ENCODE peak calls at places on chromosome 15, in five cellular contexts. F is choroid plexus epithelial cell, P is upper lobe of right lung, E is kidney, Z is esophagus squamous epithelium. U is an unnamed sample.

GRCh38 chr15:68795298-68795848 is 25.3 kb downstream of the ANP32A start:
- DNase-seq in F (peak), P (peak), E (peak), Z (peak), U (peak)

GRCh38 chr15:25175789-25176615 is 221.2 kb downstream of the SNRPN start:
- DNase-seq in P (peak), F (no peak), E (peak), Z (no peak), U (no peak)

GRCh38 chr15:35194296-35194695 is 109.2 kb upstream of the NANOGP8 start:
- DNase-seq in E (no peak), P (no peak), Z (no peak), F (peak), U (no peak)

GRCh38 chr15:38560456-38560926 is 4.1 kb downstream of the RASGRP1 start:
- DNase-seq in Z (no peak), E (no peak), F (no peak), P (no peak), U (no peak)

GRCh38 chr15:25246641-25247417 is 192.0 kb downstream of the UBE3A start:
- DNase-seq in F (no peak), E (peak), Z (no peak), P (peak), U (no peak)

GRCh38 chr15:27573800-27574485 is 525.2 kb downstream of the OCA2 start:
- DNase-seq in F (no peak), P (no peak), E (no peak), Z (no peak), U (no peak)

GRCh38 chr15:63892794-63893441 is 59.2 kb upstream of the HERC1 start:
- DNase-seq in F (no peak), E (peak), P (peak), Z (no peak), U (no peak)

GRCh38 chr15:66862878-66863335 is 160.9 kb downstream of the SMAD6 start:
- DNase-seq in P (peak), E (peak), Z (no peak), F (peak), U (peak)

GRCh38 chr15:68271854-68272471 is 5.6 kb upstream of the FEM1B start:
- DNase-seq in Z (no peak), F (peak), E (no peak), P (no peak), U (peak)

GRCh38 chr15:57921371-57921770 is 144.1 kb downstream of the ALDH1A2 start:
- DNase-seq in P (no peak), F (peak), Z (no peak), E (no peak), U (peak)

GRCh38 chr15:95215016-95215415 is 983.7 kb downstream of the MCTP2 start:
- DNase-seq in E (no peak), Z (no peak), P (no peak), F (no peak), U (no peak)

GRCh38 chr15:52257734-52258062 is 37.9 kb downstream of the MYO5C start:
- DNase-seq in E (no peak), P (no peak), F (peak), Z (no peak), U (peak)

GRCh38 chr15:56736308-56736707 is 3.0 kb upstream of the ZNF280D start:
- DNase-seq in P (no peak), F (peak), Z (no peak), E (no peak), U (peak)

DNA sequence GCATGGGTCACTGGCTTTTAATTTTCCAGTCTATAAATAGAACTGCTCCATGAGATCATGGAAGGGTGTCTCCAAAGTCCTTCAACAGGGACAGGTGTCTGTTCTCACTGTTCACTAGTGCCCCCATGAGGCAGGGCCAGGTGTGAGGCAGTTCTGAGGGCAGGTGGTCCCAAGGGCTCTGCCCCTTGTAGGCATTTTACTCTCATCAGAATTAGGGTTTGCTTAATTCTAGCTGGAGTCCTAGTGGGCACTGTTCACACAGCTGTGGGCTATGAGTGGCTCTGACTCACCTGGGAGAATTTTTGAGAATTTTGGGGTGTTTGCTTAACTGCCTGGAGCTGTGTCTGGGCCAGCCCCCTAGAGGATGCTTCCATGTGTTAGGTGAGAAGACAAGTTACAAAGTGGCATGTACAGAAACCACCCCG is 248.0 kb upstream of the LYSMD4 start:
- DNase-seq in Z (no peak), E (no peak), P (no peak), F (no peak), U (no peak)
- TF ChIP-seq CTCF in Z (no peak), E (no peak), P (no peak), F (no peak), U (no peak)

GRCh38 chr15:23561914-23562313 is 3.6 kb upstream of the MKRN3 start:
- DNase-seq in Z (no peak), P (no peak), F (no peak), E (no peak), U (no peak)
- H3K4me3 ChIP-seq in Z (no peak), P (no peak), F (no peak), E (no peak), U (no peak)

GRCh38 chr15:79433610-79434009 is 1.5 kb downstream of the MINAR1 start:
- DNase-seq in P (no peak), Z (no peak), F (no peak), E (no peak), U (no peak)
- TF ChIP-seq CTCF in P (no peak), Z (no peak), F (no peak), E (no peak), U (no peak)

GRCh38 chr15:43146187-43146586 is 12.8 kb downstream of the TMEM62 start:
- DNase-seq in Z (no peak), E (no peak), F (no peak), P (no peak), U (no peak)

GRCh38 chr15:43143203-43143941 is 10.0 kb downstream of the TMEM62 start:
- DNase-seq in Z (no peak), P (no peak), F (no peak), E (no peak), U (peak)

GRCh38 chr15:43150171-43150929 is 17.0 kb downstream of the TMEM62 start:
- DNase-seq in F (peak), Z (no peak), E (no peak), P (no peak), U (peak)

GRCh38 chr15:43144512-43144911 is 11.1 kb downstream of the TMEM62 start:
- DNase-seq in P (no peak), Z (no peak), F (no peak), E (no peak), U (no peak)
- H3K4me3 ChIP-seq in P (no peak), Z (no peak), F (no peak), E (no peak), U (no peak)

DNA sequence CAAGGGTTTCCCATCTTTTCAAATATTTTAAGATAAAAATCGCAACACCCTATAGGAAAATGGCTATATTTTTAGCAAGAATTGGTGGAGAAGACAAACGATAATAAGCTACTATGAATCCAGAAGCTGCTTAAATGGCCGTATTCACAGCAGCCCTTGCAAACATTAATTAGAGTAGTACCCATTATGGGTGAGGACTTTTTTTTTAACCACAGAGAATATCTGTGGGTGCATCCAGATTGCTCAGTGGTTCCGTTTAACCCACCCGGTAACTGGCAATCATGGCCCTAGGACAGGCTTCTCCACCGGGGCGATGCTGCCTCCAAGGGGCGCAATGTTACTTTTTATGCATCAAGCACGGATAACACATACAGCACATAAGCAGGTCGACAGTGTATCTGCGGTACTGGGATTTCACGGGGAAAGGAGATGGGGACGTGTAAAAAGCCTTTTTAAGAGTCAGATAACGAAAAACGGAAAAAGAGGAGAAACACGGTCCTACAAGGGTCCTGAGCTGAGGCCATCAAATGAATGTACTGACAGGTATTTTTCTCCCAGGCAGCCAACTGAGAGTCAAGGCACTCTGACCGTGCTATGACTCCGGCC is 968 bp upstream of the TMEM266 start:
- DNase-seq in F (peak), Z (no peak), P (no peak), E (no peak), U (peak)
- TF ChIP-seq CTCF in F (peak), Z (no peak), P (no peak), E (peak), U (peak)

GRCh38 chr15:84987949-84988624 is 6.4 kb downstream of the PDE8A start:
- DNase-seq in E (no peak), F (no peak), P (no peak), Z (no peak), U (no peak)

GRCh38 chr15:84985158-84985557 is 3.5 kb downstream of the PDE8A start:
- DNase-seq in P (no peak), F (no peak), E (no peak), Z (no peak), U (no peak)

GRCh38 chr15:84991313-84991712 is 9.7 kb downstream of the PDE8A start:
- DNase-seq in P (no peak), E (no peak), Z (no peak), F (no peak), U (no peak)

GRCh38 chr15:84992157-84992940 is 10.7 kb downstream of the PDE8A start:
- DNase-seq in F (peak), Z (no peak), E (no peak), P (no peak), U (peak)

DNA sequence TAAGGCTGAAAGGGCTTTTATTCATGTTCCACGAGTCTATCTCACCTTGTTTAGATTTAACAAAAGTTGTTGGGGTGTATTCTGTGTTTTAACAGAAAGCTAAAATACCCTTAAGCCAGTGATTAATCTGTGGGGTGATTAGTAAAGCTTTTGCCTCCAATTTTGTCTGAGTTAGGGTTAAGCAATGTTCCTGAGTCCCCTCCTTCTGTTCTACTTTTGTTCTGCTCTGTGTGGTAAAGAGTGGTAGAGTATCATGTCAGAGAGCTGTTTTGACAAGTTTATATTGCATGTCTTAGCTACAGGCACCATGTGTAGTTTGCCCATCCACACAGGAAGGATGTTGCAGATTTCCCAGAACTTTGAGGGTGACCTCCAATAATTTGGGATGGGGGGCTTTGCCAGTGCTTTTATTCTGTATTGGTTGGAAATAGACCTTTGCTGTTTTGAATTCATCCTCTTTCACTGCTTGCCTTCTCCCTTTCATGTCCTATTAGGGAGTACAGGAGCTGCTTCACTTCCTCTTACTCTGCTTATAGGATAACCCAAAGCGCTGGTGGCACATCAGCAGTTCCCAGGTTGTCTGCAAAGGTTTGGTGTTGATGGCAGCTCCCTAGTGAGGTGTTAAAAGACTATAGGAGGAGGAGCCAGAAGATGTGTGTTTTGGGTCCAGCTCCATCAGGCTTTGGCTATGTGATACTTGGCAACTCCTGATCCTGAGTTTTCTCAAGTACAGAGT is 7.4 kb downstream of the PDE8A start:
- DNase-seq in F (no peak), Z (no peak), E (no peak), P (no peak), U (no peak)
- H3K4me3 ChIP-seq in F (no peak), Z (no peak), E (no peak), P (no peak), U (no peak)

GRCh38 chr15:41660235-41661077 is at the start of gene MGA:
- DNase-seq in E (peak), Z (peak), P (peak), F (peak), U (peak)
- TF ChIP-seq CTCF in E (no peak), Z (peak), P (no peak), F (no peak), U (no peak)

GRCh38 chr15:89377842-89378698 is 43.4 kb upstream of the POLG start:
- DNase-seq in E (peak), P (no peak), Z (no peak), F (no peak), U (no peak)
- H3K4me3 ChIP-seq in E (peak), P (peak), Z (peak), F (no peak), U (no peak)

GRCh38 chr15:40338041-40338657 is 2.6 kb downstream of the CCDC9B start:
- DNase-seq in F (peak), E (peak), Z (no peak), P (peak), U (peak)
- TF ChIP-seq CTCF in F (peak), E (peak), Z (peak), P (peak), U (peak)